ENCODE peak calls at places on chromosome 15, in eight cellular contexts. N, A, F, E, W, U, V and M are unnamed samples.

GRCh38 chr15:59304807-59305206 is 67.9 kb downstream of the MYO1E start:
- DNase-seq in N (no peak), A (no peak), F (no peak), E (no peak), W (no peak), U (no peak), V (no peak), M (no peak)

GRCh38 chr15:83973816-83974215 is 261.8 kb upstream of the GOLGA6L4 start:
- DNase-seq in N (no peak), A (no peak), F (peak; percentile 33), E (no peak), W (no peak), U (no peak), V (no peak), M (peak; percentile 4)

GRCh38 chr15:72271895-72272212 is 500 bp downstream of the PARP6 start:
- DNase-seq in N (no peak), A (no peak), F (peak; percentile 48), E (no peak), W (no peak), U (no peak), V (no peak), M (no peak)

GRCh38 chr15:89307046-89307587 is 27.5 kb downstream of the POLG start:
- DNase-seq in N (no peak), A (no peak), F (no peak), E (no peak), W (no peak), U (no peak), V (no peak), M (no peak)

GRCh38 chr15:59349715-59350420 is 22.8 kb downstream of the MYO1E start:
- DNase-seq in N (no peak), A (no peak), F (peak; percentile 35), E (no peak), W (no peak), U (no peak), V (peak; percentile 57), M (peak; percentile 82)

GRCh38 chr15:58731756-58732535 is 17.6 kb downstream of the ADAM10 start:
- DNase-seq in N (no peak), A (no peak), F (no peak), E (no peak), W (no peak), U (no peak), V (no peak), M (no peak)

GRCh38 chr15:91456251-91456718 is 356.2 kb downstream of the SV2B start:
- DNase-seq in N (no peak), A (no peak), F (no peak), E (no peak), W (no peak), U (no peak), V (peak; percentile 44), M (no peak)

GRCh38 chr15:66095871-66096710 is 157.5 kb downstream of the MEGF11 start:
- DNase-seq in N (no peak), A (no peak), F (no peak), E (peak; percentile 55), W (peak; percentile 45), U (no peak), V (no peak), M (no peak)

GRCh38 chr15:67967871-67968423 is 86.2 kb upstream of the PIAS1 start:
- DNase-seq in N (peak; percentile 48), A (no peak), F (peak; percentile 91), E (peak; percentile 93), W (peak; percentile 87), U (peak; percentile 76), V (peak; percentile 39), M (no peak)

GRCh38 chr15:90594297-90594696 is 64.6 kb downstream of the CRTC3 start:
- DNase-seq in N (peak; percentile 63), A (peak; percentile 80), F (peak; percentile 45), E (peak; percentile 89), W (peak; percentile 95), U (peak; percentile 92), V (peak; percentile 79), M (no peak)

GRCh38 chr15:69786136-69786701 is 311.5 kb downstream of the TLE3 start:
- DNase-seq in N (no peak), A (no peak), F (no peak), E (no peak), W (no peak), U (no peak), V (no peak), M (no peak)

GRCh38 chr15:84981054-84981710 is 474 bp upstream of the PDE8A start:
- DNase-seq in N (peak; percentile 94), A (peak; percentile 87), F (peak; percentile 93), E (peak; percentile 97), W (peak; percentile 99), U (peak; percentile 97), V (peak; percentile 89), M (peak; percentile 78)

GRCh38 chr15:101805605-101806345 is 2.5 kb downstream of the OR4F6 start:
- DNase-seq in N (no peak), A (no peak), F (no peak), E (no peak), W (no peak), U (no peak), V (no peak), M (no peak)

DNA sequence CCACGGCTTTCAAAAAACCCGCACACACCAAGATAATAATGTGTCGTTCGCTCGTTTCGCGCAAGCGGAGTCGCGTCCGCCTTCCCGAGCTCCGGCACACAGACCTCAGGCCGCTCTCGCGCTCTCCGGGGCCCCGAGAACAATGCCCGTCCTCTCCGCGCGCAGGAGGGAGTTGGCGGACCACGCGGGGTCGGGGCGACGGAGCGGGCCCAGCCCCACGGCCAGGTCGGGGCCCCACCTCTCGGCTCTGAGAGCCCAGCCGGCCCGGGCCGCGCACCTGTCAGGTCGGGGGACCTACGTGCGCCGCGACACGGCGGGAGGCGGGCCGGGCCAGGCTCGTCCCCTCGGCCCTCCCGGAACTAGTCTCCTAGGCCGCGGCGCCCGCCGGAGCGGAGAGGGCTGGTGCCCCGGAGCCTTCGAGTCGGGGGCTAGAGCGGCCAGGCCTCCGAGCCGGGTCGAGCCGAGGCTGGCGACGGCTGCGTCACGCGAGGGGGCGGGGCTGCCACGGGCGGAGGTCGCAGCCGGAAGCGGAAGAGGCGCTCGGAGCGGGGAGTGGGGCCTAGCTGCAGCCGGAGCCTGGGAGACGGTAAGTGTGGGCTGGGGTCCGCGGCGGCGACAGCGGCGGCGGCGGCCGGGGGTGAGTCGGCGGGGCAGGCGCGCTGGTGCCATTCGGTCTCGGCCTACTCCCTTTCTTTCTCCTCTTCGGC is at the start of gene CLK3:
- DNase-seq in N (peak; percentile 95), A (peak; percentile 79), F (peak; percentile 98), E (peak; percentile 98), W (peak; percentile 100), U (peak; percentile 98), V (peak; percentile 93), M (no peak)
- TF ChIP-seq POLR2AphosphoS5 in N (peak; percentile 73), A (peak; percentile 71), F (peak; percentile 78), E (peak; percentile 83), W (peak; percentile 95), U (peak; percentile 89), V (peak; percentile 83), M (peak; percentile 76)

GRCh38 chr15:62502451-62502850 is 337.4 kb upstream of the C2CD4B start:
- DNase-seq in N (no peak), A (no peak), F (no peak), E (no peak), W (no peak), U (no peak), V (no peak), M (no peak)

GRCh38 chr15:62509395-62509973 is 344.4 kb upstream of the C2CD4B start:
- DNase-seq in N (no peak), A (no peak), F (peak; percentile 28), E (no peak), W (no peak), U (no peak), V (no peak), M (no peak)

GRCh38 chr15:62503451-62503850 is 338.4 kb upstream of the C2CD4B start:
- DNase-seq in N (no peak), A (no peak), F (no peak), E (peak; percentile 71), W (no peak), U (no peak), V (no peak), M (no peak)

GRCh38 chr15:62505761-62506160 is 340.7 kb upstream of the C2CD4B start:
- DNase-seq in N (no peak), A (no peak), F (no peak), E (no peak), W (no peak), U (no peak), V (no peak), M (no peak)

GRCh38 chr15:62506217-62506805 is 341.2 kb upstream of the C2CD4B start:
- DNase-seq in N (no peak), A (no peak), F (peak; percentile 40), E (no peak), W (no peak), U (no peak), V (no peak), M (peak; percentile 32)
- TF ChIP-seq POLR2AphosphoS5 in N (no peak), A (no peak), F (no peak), E (no peak), W (no peak), U (peak; percentile 66), V (no peak), M (no peak)

GRCh38 chr15:41495736-41496599 is 2.3 kb downstream of the ITPKA start:
- DNase-seq in N (no peak), A (no peak), F (peak; percentile 82), E (no peak), W (no peak), U (peak; percentile 89), V (no peak), M (no peak)
- TF ChIP-seq POLR2AphosphoS5 in N (no peak), A (no peak), F (no peak), E (no peak), W (peak; percentile 28), U (peak; percentile 40), V (no peak), M (no peak)

GRCh38 chr15:64809649-64810498 is 15.6 kb downstream of the PIF1 start:
- DNase-seq in N (peak; percentile 65), A (no peak), F (peak; percentile 97), E (peak; percentile 93), W (peak; percentile 90), U (peak; percentile 84), V (peak; percentile 42), M (no peak)

GRCh38 chr15:64810499-64811326 is 14.7 kb downstream of the PIF1 start:
- DNase-seq in N (no peak), A (no peak), F (peak; percentile 86), E (no peak), W (no peak), U (no peak), V (no peak), M (no peak)

GRCh38 chr15:64807751-64808222 is 17.7 kb downstream of the PIF1 start:
- DNase-seq in N (no peak), A (no peak), F (peak; percentile 100), E (peak; percentile 74), W (peak; percentile 35), U (no peak), V (no peak), M (no peak)

GRCh38 chr15:64807051-64807749 is 18.2 kb downstream of the PIF1 start:
- DNase-seq in N (no peak), A (no peak), F (peak; percentile 81), E (peak; percentile 86), W (peak; percentile 59), U (no peak), V (no peak), M (no peak)

DNA sequence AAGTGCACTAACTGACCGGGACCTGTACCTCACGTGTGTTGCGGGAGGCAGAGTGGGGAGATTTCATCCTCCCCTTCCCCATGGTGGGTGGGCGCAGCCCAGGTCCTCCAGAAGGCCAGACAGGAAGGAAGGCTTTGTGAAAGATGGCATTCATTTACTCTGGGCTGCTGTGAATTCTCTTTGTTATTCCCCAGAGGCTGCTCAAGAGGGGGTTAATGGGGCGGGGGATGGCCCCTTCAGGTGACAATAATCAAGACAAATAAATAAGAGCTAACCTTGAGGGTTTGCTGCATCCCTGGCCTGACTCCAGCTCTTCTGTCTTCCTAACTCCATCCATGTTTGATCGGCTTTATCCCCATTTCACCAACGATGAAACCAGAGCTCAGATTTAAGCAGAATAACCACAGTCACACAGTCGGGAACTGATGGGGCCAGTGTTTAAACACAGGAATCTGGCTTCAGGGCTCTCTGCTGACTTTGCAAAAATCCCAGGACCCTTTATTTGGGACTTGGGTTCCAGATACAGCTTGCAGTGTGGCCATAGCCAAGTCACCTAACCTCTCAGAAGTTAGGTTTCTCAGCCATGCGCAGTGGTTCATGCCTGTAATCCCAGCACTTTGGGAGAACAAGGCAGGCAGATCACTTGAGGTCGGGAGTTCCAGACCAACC is 16.5 kb downstream of the PIF1 start:
- DNase-seq in N (no peak), A (no peak), F (peak; percentile 91), E (no peak), W (no peak), U (no peak), V (no peak), M (no peak)
- TF ChIP-seq POLR2AphosphoS5 in N (no peak), A (no peak), F (peak; percentile 58), E (no peak), W (no peak), U (no peak), V (no peak), M (no peak)